ENCODE peak calls at places on chromosomes 12 and 14, in seven cellular contexts. One of them, this sample, is unnamed.
A peak's percentile ranks its signal among the peaks of the same experiment; 100 is the strongest.

GRCh38 chr14:98894600-98894999 is 377.4 kb downstream of the BCL11B start:
- DNase-seq in GM12891: no peak
- DNase-seq in K562: no peak
- DNase-seq in H1: no peak
- DNase-seq in HepG2: no peak
- DNase-seq in SK-N-SH: no peak
- DNase-seq in GM12878: no peak
- DNase-seq in this sample: no peak

GRCh38 chr12:116677202-116677651 is 60.6 kb downstream of the SPRING1 start:
- DNase-seq in HepG2: no peak
- DNase-seq in SK-N-SH: no peak
- DNase-seq in H1: no peak
- DNase-seq in K562: no peak
- DNase-seq in GM12878: peak; percentile 45
- DNase-seq in GM12891: no peak
- DNase-seq in this sample: no peak

GRCh38 chr12:92482599-92482998 is 220.2 kb upstream of the PLEKHG7 start:
- DNase-seq in GM12878: no peak
- DNase-seq in SK-N-SH: no peak
- DNase-seq in H1: no peak
- DNase-seq in K562: no peak
- DNase-seq in GM12891: no peak
- DNase-seq in HepG2: no peak
- DNase-seq in this sample: no peak

GRCh38 chr12:68641138-68641537 is 30.4 kb downstream of the RAP1B start:
- DNase-seq in H1: no peak
- DNase-seq in GM12878: peak; percentile 72
- DNase-seq in GM12891: peak; percentile 29
- DNase-seq in HepG2: no peak
- DNase-seq in SK-N-SH: no peak
- DNase-seq in K562: no peak
- DNase-seq in this sample: peak; percentile 27

GRCh38 chr12:24814379-24815086 is 134.4 kb downstream of the BCAT1 start:
- DNase-seq in HepG2: no peak
- DNase-seq in GM12891: no peak
- DNase-seq in K562: no peak
- DNase-seq in GM12878: peak; percentile 63
- DNase-seq in SK-N-SH: no peak
- DNase-seq in H1: no peak
- DNase-seq in this sample: no peak

GRCh38 chr12:108605000-108605689 is 7.3 kb upstream of the TMEM119 start:
- DNase-seq in GM12878: no peak
- DNase-seq in H1: no peak
- DNase-seq in SK-N-SH: no peak
- DNase-seq in K562: no peak
- DNase-seq in GM12891: no peak
- DNase-seq in HepG2: peak; percentile 23
- DNase-seq in this sample: no peak

GRCh38 chr12:127125607-127126259 is 1141.2 kb upstream of the TMEM132C start:
- DNase-seq in HepG2: no peak
- DNase-seq in SK-N-SH: no peak
- DNase-seq in H1: no peak
- DNase-seq in K562: peak; percentile 80
- DNase-seq in GM12878: peak; percentile 56
- DNase-seq in GM12891: no peak
- DNase-seq in this sample: no peak

GRCh38 chr12:97752129-97752528 is 289.5 kb downstream of the RMST start:
- DNase-seq in GM12878: no peak
- DNase-seq in H1: no peak
- DNase-seq in K562: no peak
- DNase-seq in HepG2: no peak
- DNase-seq in GM12891: no peak
- DNase-seq in SK-N-SH: no peak
- DNase-seq in this sample: no peak

GRCh38 chr14:23114669-23115491 is 4.2 kb downstream of the CEBPE start:
- DNase-seq in SK-N-SH: peak; percentile 43
- DNase-seq in H1: no peak
- DNase-seq in K562: no peak
- DNase-seq in HepG2: peak; percentile 52
- DNase-seq in GM12891: no peak
- DNase-seq in GM12878: no peak
- DNase-seq in this sample: no peak

GRCh38 chr14:56262530-56262929 is 144.3 kb downstream of the PELI2 start:
- DNase-seq in H1: no peak
- DNase-seq in GM12878: no peak
- DNase-seq in K562: no peak
- DNase-seq in GM12891: no peak
- DNase-seq in HepG2: no peak
- DNase-seq in SK-N-SH: no peak
- DNase-seq in this sample: no peak

GRCh38 chr12:109678732-109679131 is 34.9 kb upstream of the FAM222A start:
- DNase-seq in SK-N-SH: peak; percentile 34
- DNase-seq in HepG2: no peak
- DNase-seq in GM12878: no peak
- DNase-seq in H1: no peak
- DNase-seq in GM12891: no peak
- DNase-seq in K562: no peak
- DNase-seq in this sample: no peak

GRCh38 chr12:99966429-99966828 is 18.3 kb downstream of the ANKS1B start:
- DNase-seq in SK-N-SH: no peak
- DNase-seq in K562: no peak
- DNase-seq in HepG2: no peak
- DNase-seq in GM12891: no peak
- DNase-seq in H1: no peak
- DNase-seq in GM12878: no peak
- DNase-seq in this sample: no peak

GRCh38 chr12:82461851-82462250 is 103.5 kb downstream of the METTL25 start:
- DNase-seq in HepG2: no peak
- DNase-seq in GM12878: no peak
- DNase-seq in GM12891: no peak
- DNase-seq in K562: no peak
- DNase-seq in H1: no peak
- DNase-seq in SK-N-SH: no peak
- DNase-seq in this sample: no peak

GRCh38 chr12:1464925-1465324 is 129.5 kb downstream of the FBXL14 start:
- DNase-seq in K562: no peak
- DNase-seq in GM12878: no peak
- DNase-seq in SK-N-SH: no peak
- DNase-seq in HepG2: no peak
- DNase-seq in H1: no peak
- DNase-seq in GM12891: no peak
- DNase-seq in this sample: no peak

GRCh38 chr12:16324300-16324699 is 23.1 kb upstream of the MGST1 start:
- DNase-seq in K562: no peak
- DNase-seq in GM12891: no peak
- DNase-seq in SK-N-SH: no peak
- DNase-seq in GM12878: no peak
- DNase-seq in H1: no peak
- DNase-seq in HepG2: no peak
- DNase-seq in this sample: no peak

DNA sequence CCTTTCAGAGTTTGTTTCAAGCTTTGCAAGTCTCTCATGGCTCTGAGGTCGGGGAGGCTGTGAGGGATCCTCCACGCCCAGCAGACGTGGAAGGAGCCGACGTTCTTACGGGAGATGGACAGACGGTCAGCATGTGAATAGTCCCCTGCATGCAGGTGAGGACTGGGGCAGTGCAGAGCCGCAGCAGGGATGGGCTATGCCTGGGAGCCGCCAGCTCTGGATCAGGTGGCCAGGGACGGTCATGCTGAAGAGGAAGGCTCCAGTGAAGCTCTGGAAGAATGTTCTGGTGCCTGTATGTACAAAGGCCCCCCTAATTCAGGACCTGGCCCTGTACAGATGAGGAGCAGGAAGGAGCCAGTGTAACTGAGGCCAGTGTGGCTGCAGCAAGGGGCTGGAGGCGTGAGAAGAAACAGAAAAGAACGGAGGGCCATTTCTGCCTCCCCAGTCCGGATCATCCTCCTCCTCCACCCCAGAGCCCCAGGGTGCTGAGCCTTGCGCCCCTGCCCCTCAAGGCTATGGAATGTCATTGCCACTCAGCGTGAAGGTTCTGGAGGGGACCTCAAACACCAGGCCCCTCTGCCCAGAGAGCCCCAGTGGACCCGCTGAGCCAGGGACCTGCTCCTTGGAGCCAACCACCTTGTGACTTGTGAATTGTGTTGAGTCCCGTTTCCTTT is 96.8 kb upstream of the DIO3 start:
- DNase-seq in GM12891: no peak
- DNase-seq in H1: no peak
- DNase-seq in HepG2: no peak
- DNase-seq in SK-N-SH: no peak
- DNase-seq in GM12878: no peak
- DNase-seq in K562: no peak
- DNase-seq in this sample: no peak
- TF ChIP-seq TAF1 in GM12891: no peak
- TF ChIP-seq TAF1 in H1: no peak
- TF ChIP-seq TAF1 in HepG2: no peak
- TF ChIP-seq TAF1 in SK-N-SH: no peak
- TF ChIP-seq TAF1 in GM12878: no peak
- TF ChIP-seq TAF1 in K562: no peak
- TF ChIP-seq TAF1 in this sample: no peak

DNA sequence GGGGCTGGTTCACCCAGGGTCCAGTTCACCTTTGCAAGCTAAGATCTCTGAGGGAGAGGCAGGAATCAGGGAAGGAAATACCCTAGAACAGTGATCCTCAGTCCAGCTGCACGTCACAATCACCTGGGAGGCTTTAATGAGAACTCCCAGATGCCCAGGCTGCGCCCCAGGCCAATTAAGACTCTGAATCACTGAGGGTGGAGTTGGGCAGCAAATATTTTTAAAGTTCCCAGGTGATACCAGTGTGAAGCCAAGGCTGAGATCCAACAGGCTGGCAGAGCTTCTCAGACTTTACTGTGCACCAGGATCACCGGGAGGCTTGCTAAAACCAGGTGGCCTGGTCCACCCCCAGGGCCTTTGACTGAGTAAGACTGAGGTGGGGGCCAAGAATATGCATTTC is 23.8 kb downstream of the MYL2 start:
- DNase-seq in GM12878: no peak
- DNase-seq in H1: no peak
- DNase-seq in GM12891: no peak
- DNase-seq in HepG2: no peak
- DNase-seq in SK-N-SH: no peak
- DNase-seq in K562: no peak
- DNase-seq in this sample: no peak
- TF ChIP-seq POLR2AphosphoS5 in GM12878: no peak
- TF ChIP-seq POLR2AphosphoS5 in H1: no peak
- TF ChIP-seq POLR2AphosphoS5 in GM12891: no peak
- TF ChIP-seq POLR2AphosphoS5 in HepG2: no peak
- TF ChIP-seq POLR2AphosphoS5 in SK-N-SH: no peak
- TF ChIP-seq POLR2AphosphoS5 in K562: no peak
- TF ChIP-seq POLR2AphosphoS5 in this sample: no peak

GRCh38 chr14:52267501-52268190 is at the start of gene PTGDR:
- DNase-seq in SK-N-SH: peak; percentile 32
- DNase-seq in K562: no peak
- DNase-seq in H1: no peak
- DNase-seq in GM12891: no peak
- DNase-seq in HepG2: no peak
- DNase-seq in GM12878: no peak
- DNase-seq in this sample: no peak
- TF ChIP-seq TAF1 in SK-N-SH: no peak
- TF ChIP-seq TAF1 in K562: no peak
- TF ChIP-seq TAF1 in H1: peak; percentile 30
- TF ChIP-seq TAF1 in GM12891: no peak
- TF ChIP-seq TAF1 in HepG2: no peak
- TF ChIP-seq TAF1 in GM12878: no peak
- TF ChIP-seq TAF1 in this sample: no peak

DNA sequence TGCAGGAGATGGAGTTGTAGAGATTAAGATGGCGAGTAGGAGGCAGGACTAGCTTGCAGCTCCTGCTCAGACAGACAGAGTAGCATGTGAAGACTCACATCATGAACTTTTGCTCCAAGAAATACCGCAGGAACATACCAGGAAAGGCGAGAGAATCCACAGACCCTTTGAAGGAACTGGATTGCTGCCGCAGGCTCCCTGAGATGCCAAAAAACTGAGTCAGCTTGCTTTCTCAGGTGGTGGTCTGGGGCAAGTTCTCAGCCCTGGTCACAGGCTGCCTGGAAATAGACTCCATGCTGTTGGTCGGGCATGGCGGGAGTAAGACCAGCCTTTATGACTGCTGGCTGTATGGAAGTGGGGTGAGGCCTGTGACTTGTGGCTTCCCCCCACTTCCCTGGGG is 163.6 kb upstream of the NAV3 start:
- DNase-seq in K562: no peak
- DNase-seq in H1: no peak
- DNase-seq in SK-N-SH: no peak
- DNase-seq in GM12878: no peak
- DNase-seq in HepG2: no peak
- DNase-seq in GM12891: no peak
- DNase-seq in this sample: no peak
- TF ChIP-seq POLR2AphosphoS5 in K562: no peak
- TF ChIP-seq POLR2AphosphoS5 in H1: no peak
- TF ChIP-seq POLR2AphosphoS5 in SK-N-SH: no peak
- TF ChIP-seq POLR2AphosphoS5 in GM12878: no peak
- TF ChIP-seq POLR2AphosphoS5 in HepG2: no peak
- TF ChIP-seq POLR2AphosphoS5 in GM12891: no peak
- TF ChIP-seq POLR2AphosphoS5 in this sample: no peak